ENCODE peak calls at places on chromosomes 13 and 19, in seven cellular contexts. M is adrenal gland, D is esophagus squamous epithelium, Q is endothelial cell of umbilical vein, B is left ventricle myocardium inferior, T is A549, E is Peyer's patch. K is an unnamed sample. For H3K4me1, the result is how much of the 10 kb centered on the place peaks cover.

GRCh38 chr13:93535256-93535655 is 308.6 kb downstream of the GPC6 start:
- DNase-seq in M (no peak), D (no peak), Q (no peak), B (no peak), T (no peak), E (no peak), K (no peak)

GRCh38 chr13:81223784-81224501 is 883.0 kb upstream of the SPRY2 start:
- DNase-seq in M (no peak), D (no peak), Q (no peak), B (no peak), T (no peak), E (no peak), K (no peak)

GRCh38 chr19:56603829-56604228 is 8.7 kb downstream of the ZNF71 start:
- DNase-seq in M (no peak), D (no peak), Q (no peak), B (no peak), T (no peak), E (no peak), K (no peak)

GRCh38 chr13:99688776-99689175 is 187.5 kb downstream of the TM9SF2 start:
- DNase-seq in M (no peak), D (no peak), Q (no peak), B (no peak), T (no peak), E (no peak), K (no peak)

GRCh38 chr19:3135961-3136683 is at the start of gene GNA15:
- DNase-seq in M (no peak), D (no peak), Q (no peak), B (no peak), T (no peak), E (no peak), K (no peak)

GRCh38 chr19:15101479-15102082 is 5.6 kb upstream of the SYDE1 start:
- DNase-seq in M (no peak), D (no peak), Q (peak), B (no peak), T (no peak), E (no peak), K (peak)

GRCh38 chr19:49712397-49712859 is 21.5 kb downstream of the CPT1C start:
- DNase-seq in M (no peak), D (no peak), Q (no peak), B (peak), T (peak), E (no peak), K (peak)

GRCh38 chr13:39688278-39688677 is 32.8 kb downstream of the COG6 start:
- DNase-seq in M (no peak), D (no peak), Q (no peak), B (no peak), T (no peak), E (no peak), K (no peak)

GRCh38 chr13:85544756-85545155 is 254.5 kb downstream of the SLITRK6 start:
- DNase-seq in M (no peak), D (no peak), Q (no peak), B (no peak), T (no peak), E (no peak), K (no peak)

GRCh38 chr13:114134111-114134943 is 1.9 kb upstream of the RASA3 start:
- DNase-seq in M (no peak), D (no peak), Q (no peak), B (no peak), T (no peak), E (no peak), K (no peak)

GRCh38 chr13:44713793-44714469 is 137.8 kb upstream of the TSC22D1 start:
- DNase-seq in M (no peak), D (no peak), Q (peak), B (no peak), T (peak), E (no peak), K (no peak)

GRCh38 chr13:30892966-30893365 is 13.1 kb upstream of the MEDAG start:
- DNase-seq in M (no peak), D (no peak), Q (no peak), B (no peak), T (peak), E (no peak), K (peak)

GRCh38 chr13:45119469-45119989 is 781 bp upstream of the GTF2F2 start:
- DNase-seq in M (peak), D (no peak), Q (no peak), B (no peak), T (no peak), E (no peak), K (no peak)

GRCh38 chr19:10672529-10673150 is 18.5 kb downstream of the ILF3 start:
- DNase-seq in M (no peak), D (no peak), Q (no peak), B (no peak), T (no peak), E (no peak), K (no peak)

GRCh38 chr19:49997709-49998108 is 27.5 kb downstream of the VRK3 start:
- DNase-seq in M (no peak), D (no peak), Q (peak), B (no peak), T (peak), E (no peak), K (peak)

GRCh38 chr13:35309711-35310110 is 166.8 kb downstream of the MAB21L1 start:
- DNase-seq in M (no peak), D (no peak), Q (no peak), B (no peak), T (no peak), E (no peak), K (no peak)

GRCh38 chr13:26074706-26075105 is 22.9 kb upstream of the SHISA2 start:
- DNase-seq in M (no peak), D (no peak), Q (no peak), B (no peak), T (no peak), E (no peak), K (no peak)

GRCh38 chr19:38062959-38063786 is 156.2 kb downstream of the SIPA1L3 start:
- DNase-seq in M (no peak), D (no peak), Q (no peak), B (no peak), T (no peak), E (no peak), K (peak)

GRCh38 chr19:2503521-2504109 is 27.7 kb downstream of the GADD45B start:
- DNase-seq in M (no peak), D (no peak), Q (no peak), B (no peak), T (no peak), E (no peak), K (no peak)

GRCh38 chr19:48271531-48272151 is 1.8 kb downstream of the ZNF114 start:
- DNase-seq in M (no peak), D (no peak), Q (peak), B (peak), T (peak), E (no peak), K (peak)

GRCh38 chr13:113123226-113124150 is 889 bp downstream of the F10 start:
- DNase-seq in M (no peak), D (no peak), Q (no peak), B (no peak), T (no peak), E (peak), K (no peak)

GRCh38 chr13:98450495-98451167 is 126.3 kb downstream of the STK24 start:
- DNase-seq in M (no peak), D (no peak), Q (no peak), B (peak), T (no peak), E (no peak), K (no peak)

GRCh38 chr13:98453254-98453843 is 123.6 kb downstream of the STK24 start:
- DNase-seq in M (no peak), D (no peak), Q (no peak), B (no peak), T (no peak), E (no peak), K (no peak)

GRCh38 chr13:98452851-98453250 is 124.1 kb downstream of the STK24 start:
- DNase-seq in M (no peak), D (no peak), Q (no peak), B (no peak), T (no peak), E (no peak), K (no peak)

GRCh38 chr13:98450012-98450411 is 126.9 kb downstream of the STK24 start:
- DNase-seq in M (no peak), D (no peak), Q (no peak), B (no peak), T (no peak), E (no peak), K (no peak)

DNA sequence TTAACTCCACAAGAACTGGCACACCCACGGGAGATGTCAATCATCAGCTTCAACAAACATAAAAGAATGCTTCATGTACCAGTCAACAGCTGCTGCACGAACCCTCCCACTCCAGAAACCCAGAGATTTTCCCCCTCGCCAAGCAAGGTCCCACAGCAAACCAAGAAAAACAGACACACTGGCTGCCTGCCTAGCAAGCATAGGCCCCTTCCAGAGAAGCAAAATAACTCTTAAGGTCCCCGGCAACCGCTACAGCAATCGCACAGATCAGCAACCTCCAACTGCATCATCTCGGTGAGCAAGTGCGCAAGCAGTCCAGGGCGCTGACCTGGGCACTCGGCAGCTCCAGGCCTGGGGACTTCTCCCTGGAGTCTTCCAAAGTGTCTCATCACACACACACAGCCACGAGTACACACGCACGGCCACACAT is 125.2 kb downstream of the STK24 start:
- DNase-seq in M (no peak), D (no peak), Q (no peak), B (peak), T (no peak), E (no peak), K (no peak)
- H3K4me1 ChIP-seq in M (under half), D (half or more), Q (under half), B (half or more), T (under half), E (under half), K (under half)

GRCh38 chr19:35166100-35167063 is 11.8 kb downstream of the FXYD5 start:
- DNase-seq in M (no peak), D (no peak), Q (no peak), B (no peak), T (no peak), E (no peak), K (no peak)

GRCh38 chr19:35169226-35169995 is 14.9 kb downstream of the FXYD5 start:
- DNase-seq in M (no peak), D (no peak), Q (no peak), B (no peak), T (no peak), E (no peak), K (no peak)

GRCh38 chr19:35170359-35171061 is 16.0 kb downstream of the FXYD5 start:
- DNase-seq in M (no peak), D (no peak), Q (no peak), B (no peak), T (no peak), E (no peak), K (no peak)

GRCh38 chr19:35167251-35168119 is 12.9 kb downstream of the FXYD5 start:
- DNase-seq in M (no peak), D (no peak), Q (no peak), B (no peak), T (no peak), E (no peak), K (no peak)

DNA sequence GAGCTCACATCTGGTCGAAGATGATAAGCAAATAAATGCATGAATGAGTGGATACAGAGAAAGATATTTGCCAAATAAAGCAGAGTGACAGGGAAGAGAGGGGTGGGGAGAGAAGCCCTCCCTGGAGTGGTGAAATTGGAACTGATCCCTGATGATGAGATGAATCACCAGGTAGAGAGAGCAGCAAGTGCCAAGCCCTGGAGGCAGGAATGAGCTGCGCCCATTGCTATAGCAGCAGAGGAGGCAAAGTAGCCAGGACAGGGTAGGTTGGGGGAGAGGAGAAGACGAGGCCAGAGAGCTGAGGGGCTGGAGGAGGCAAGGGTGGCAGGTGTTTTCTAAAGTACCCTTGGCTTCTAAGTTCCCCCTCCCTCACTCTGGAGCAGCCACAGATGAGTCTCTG is 13.7 kb downstream of the FXYD5 start:
- DNase-seq in M (no peak), D (no peak), Q (no peak), B (no peak), T (no peak), E (no peak), K (no peak)
- TF ChIP-seq CTCF in M (no peak), D (no peak), Q (no peak), B (no peak), T (no peak), E (no peak), K (no peak)

GRCh38 chr13:42878721-42879120 is 97.3 kb downstream of the FAM216B start:
- DNase-seq in M (no peak), D (no peak), Q (no peak), B (no peak), T (no peak), E (no peak), K (no peak)

GRCh38 chr13:42873081-42873480 is 91.7 kb downstream of the FAM216B start:
- DNase-seq in M (no peak), D (no peak), Q (no peak), B (no peak), T (no peak), E (no peak), K (no peak)

GRCh38 chr13:42875448-42876269 is 94.3 kb downstream of the FAM216B start:
- DNase-seq in M (no peak), D (no peak), Q (peak), B (no peak), T (no peak), E (no peak), K (peak)

GRCh38 chr13:42876810-42877550 is 95.6 kb downstream of the FAM216B start:
- DNase-seq in M (no peak), D (no peak), Q (no peak), B (no peak), T (no peak), E (no peak), K (no peak)

DNA sequence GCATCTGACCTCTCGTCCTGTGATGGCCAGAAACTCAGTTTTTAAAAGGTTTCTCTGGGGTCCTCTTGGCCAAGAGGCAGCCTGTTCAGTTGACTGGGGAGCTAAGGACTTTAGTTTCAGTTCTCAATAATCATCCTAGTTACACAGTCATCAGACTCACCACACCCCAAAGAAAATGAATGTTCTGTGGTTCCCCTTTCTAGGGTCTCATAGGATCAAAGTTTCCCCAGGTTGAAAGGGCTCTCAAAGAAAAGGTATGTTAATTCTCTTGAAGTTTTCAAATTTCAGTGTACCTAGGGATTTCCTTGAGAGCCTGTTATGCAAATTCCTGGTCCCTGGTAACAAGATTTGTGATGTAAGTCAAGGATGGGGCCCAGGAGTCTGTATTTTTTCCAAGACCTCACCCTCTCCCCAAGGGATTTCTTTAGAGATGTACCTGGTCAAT is 94.9 kb downstream of the FAM216B start:
- DNase-seq in M (no peak), D (no peak), Q (no peak), B (no peak), T (no peak), E (no peak), K (no peak)
- H3K4me3 ChIP-seq in M (no peak), D (no peak), Q (no peak), B (no peak), T (no peak), E (no peak), K (no peak)

GRCh38 chr19:42274065-42274682 is 5.1 kb downstream of the CIC start:
- DNase-seq in M (no peak), D (no peak), Q (no peak), B (no peak), T (no peak), E (peak), K (no peak)

GRCh38 chr19:42275517-42275916 is 6.5 kb downstream of the CIC start:
- DNase-seq in M (no peak), D (no peak), Q (no peak), B (no peak), T (no peak), E (no peak), K (no peak)

GRCh38 chr19:42273407-42274064 is 4.5 kb downstream of the CIC start:
- DNase-seq in M (no peak), D (no peak), Q (no peak), B (no peak), T (no peak), E (peak), K (no peak)

GRCh38 chr19:42276284-42276683 is 7.2 kb downstream of the CIC start:
- DNase-seq in M (no peak), D (no peak), Q (no peak), B (no peak), T (no peak), E (no peak), K (no peak)

DNA sequence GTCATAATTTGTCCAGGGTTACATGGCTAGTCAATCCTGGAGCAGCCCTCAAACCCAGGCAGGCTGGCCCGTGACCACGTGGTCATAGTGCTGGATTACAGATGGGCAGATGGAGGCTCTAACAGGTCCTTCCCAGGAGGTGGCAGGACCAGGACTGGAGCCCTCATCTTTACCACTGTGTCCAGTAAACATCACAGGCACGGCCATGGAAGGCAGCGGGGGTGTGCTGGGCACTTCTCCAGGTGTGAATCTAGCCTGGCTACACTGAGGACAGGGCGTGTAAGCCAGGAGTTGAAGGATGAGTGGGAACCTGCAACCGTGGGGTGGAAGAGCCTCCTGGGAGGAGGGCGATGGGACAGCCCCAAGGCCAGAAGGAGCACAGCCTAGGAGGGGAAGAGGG is 6.1 kb downstream of the CIC start:
- DNase-seq in M (no peak), D (no peak), Q (no peak), B (no peak), T (no peak), E (peak), K (no peak)
- H3K4me1 ChIP-seq in M (half or more), D (half or more), Q (under half), B (half or more), T (under half), E (under half), K (under half)

DNA sequence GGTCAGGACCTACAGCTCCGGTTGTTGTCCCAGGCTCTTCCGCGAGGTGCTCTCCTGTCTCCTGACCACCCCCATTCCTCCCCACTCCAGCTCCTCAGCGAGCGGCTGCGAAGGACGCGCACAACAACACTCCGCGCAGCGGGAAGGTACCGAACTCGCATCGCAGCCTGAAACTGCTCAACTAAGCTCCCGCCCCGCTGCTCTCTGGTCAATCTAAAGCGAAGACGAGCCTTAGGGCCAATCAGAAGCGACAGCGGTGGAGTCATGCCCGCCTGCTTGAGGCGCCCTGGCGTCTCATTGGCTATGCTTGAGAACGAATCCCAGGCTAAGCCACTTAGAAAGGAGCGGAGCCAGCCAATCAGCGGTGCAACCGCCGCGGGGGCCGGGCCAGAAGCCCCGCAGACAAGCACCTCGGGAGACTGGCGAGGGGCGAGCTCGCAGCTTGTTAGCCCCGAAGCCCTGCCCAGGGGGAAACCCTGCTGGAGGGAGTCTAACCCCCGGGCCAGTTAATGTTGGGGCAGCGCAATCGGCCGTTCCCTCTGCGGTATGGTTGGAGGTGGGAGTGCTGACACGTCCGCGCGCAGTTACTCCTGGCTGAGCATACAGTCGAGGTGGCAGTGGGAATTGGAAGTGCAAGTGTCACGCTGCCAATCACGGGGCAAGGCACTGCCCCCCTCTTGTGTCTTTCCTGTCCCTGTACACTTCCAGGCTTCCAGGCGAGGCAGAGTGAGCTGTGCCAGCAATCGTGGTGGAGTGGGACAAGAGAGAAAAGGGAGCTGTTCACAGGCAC is 1.9 kb upstream of the ZBTB32 start:
- DNase-seq in M (peak), D (peak), Q (peak), B (peak), T (peak), E (peak), K (peak)
- TF ChIP-seq CTCF in M (no peak), D (no peak), Q (no peak), B (no peak), T (no peak), E (no peak), K (no peak)